ENCODE peak calls at places on chromosomes 6 and 20, in seven cellular contexts. D is Panc1; H is right cardiac atrium; O is brain microvascular endothelial cell; N is RWPE1; M is stimulated activated CD8-positive, alpha-beta memory T cell treated with anti-CD3 and anti-CD28 coated beads, Interleukin-4, amount 100 ng/mL, for 24 hours; F is activated CD8-positive, alpha-beta memory T cell treated with anti-CD3 and anti-CD28 coated beads, Interleukin-2, amount 10 ng/mL, durations not matched to agents 7 days and 5 days. W is an unnamed sample.

GRCh38 chr6:28764014-28764723 is 159.6 kb downstream of the TRIM27 start:
- DNase-seq in D (peak), H (no peak), O (peak), N (no peak), M (no peak), F (no peak), W (no peak)

GRCh38 chr20:49831022-49831769 is 18.6 kb downstream of the SLC9A8 start:
- DNase-seq in D (no peak), H (no peak), O (peak), N (no peak), M (no peak), F (no peak), W (no peak)

GRCh38 chr20:61482425-61482887 is 230.4 kb downstream of the CDH4 start:
- DNase-seq in D (no peak), H (no peak), O (no peak), N (peak), M (no peak), F (no peak), W (no peak)

GRCh38 chr6:79872303-79872702 is 75.0 kb downstream of the ELOVL4 start:
- DNase-seq in D (no peak), H (no peak), O (no peak), N (no peak), M (no peak), F (no peak), W (no peak)

GRCh38 chr6:30378290-30378937 is 33.5 kb downstream of the RPP21 start:
- DNase-seq in D (no peak), H (no peak), O (no peak), N (peak), M (no peak), F (no peak), W (no peak)

GRCh38 chr6:31791324-31792089 is 4.0 kb downstream of the VARS1 start:
- DNase-seq in D (no peak), H (peak), O (peak), N (no peak), M (no peak), F (peak), W (no peak)

GRCh38 chr6:117477988-117478852 is 4.3 kb upstream of the DCBLD1 start:
- DNase-seq in D (no peak), H (no peak), O (no peak), N (peak), M (no peak), F (peak), W (no peak)

GRCh38 chr20:32577657-32578056 is 7.5 kb downstream of the NOL4L start:
- DNase-seq in D (no peak), H (no peak), O (peak), N (no peak), M (no peak), F (no peak), W (no peak)

GRCh38 chr20:22414354-22414753 is 170.0 kb downstream of the FOXA2 start:
- DNase-seq in D (no peak), H (no peak), O (no peak), N (no peak), M (no peak), F (no peak), W (no peak)

GRCh38 chr6:8492536-8493125 is 57.3 kb upstream of the SLC35B3 start:
- DNase-seq in D (no peak), H (no peak), O (no peak), N (no peak), M (no peak), F (no peak), W (no peak)

GRCh38 chr6:82959385-82959941 is 106.2 kb downstream of the UBE3D start:
- DNase-seq in D (no peak), H (no peak), O (no peak), N (no peak), M (no peak), F (no peak), W (no peak)

GRCh38 chr6:6546318-6547110 is 42.0 kb upstream of the LY86 start:
- DNase-seq in D (no peak), H (peak), O (no peak), N (no peak), M (no peak), F (no peak), W (peak)

W was measured in T-helper 17 cell.